ENCODE peak calls at places on chromosomes 13 and 19, in seven cellular contexts. One of them, this sample, is unnamed.

GRCh38 chr13:25887962-25888655 is 163.7 kb downstream of the SHISA2 start:
- DNase-seq in astrocyte: no peak
- DNase-seq in CD4-positive, alpha-beta T cell: no peak
- DNase-seq in naive thymus-derived CD4-positive, alpha-beta T cell: no peak
- DNase-seq in right atrium auricular region: no peak
- DNase-seq in tibial artery: no peak
- DNase-seq in AG04450: no peak
- DNase-seq in this sample: no peak

GRCh38 chr19:28855216-28855615 is 357.7 kb downstream of the UQCRFS1 start:
- DNase-seq in tibial artery: no peak
- DNase-seq in astrocyte: no peak
- DNase-seq in naive thymus-derived CD4-positive, alpha-beta T cell: no peak
- DNase-seq in AG04450: no peak
- DNase-seq in CD4-positive, alpha-beta T cell: no peak
- DNase-seq in right atrium auricular region: no peak
- DNase-seq in this sample: no peak

GRCh38 chr13:38045278-38046048 is 175.9 kb upstream of the TRPC4 start:
- DNase-seq in CD4-positive, alpha-beta T cell: no peak
- DNase-seq in AG04450: no peak
- DNase-seq in naive thymus-derived CD4-positive, alpha-beta T cell: no peak
- DNase-seq in tibial artery: no peak
- DNase-seq in astrocyte: peak; percentile 8
- DNase-seq in right atrium auricular region: no peak
- DNase-seq in this sample: no peak

GRCh38 chr19:18669883-18670282 is 13.6 kb upstream of the CRTC1 start:
- DNase-seq in astrocyte: no peak
- DNase-seq in tibial artery: peak; percentile 66
- DNase-seq in right atrium auricular region: no peak
- DNase-seq in naive thymus-derived CD4-positive, alpha-beta T cell: no peak
- DNase-seq in CD4-positive, alpha-beta T cell: no peak
- DNase-seq in AG04450: no peak
- DNase-seq in this sample: no peak

GRCh38 chr13:30354481-30355404 is 47.4 kb upstream of the KATNAL1 start:
- DNase-seq in AG04450: no peak
- DNase-seq in astrocyte: peak; percentile 38
- DNase-seq in CD4-positive, alpha-beta T cell: no peak
- DNase-seq in right atrium auricular region: no peak
- DNase-seq in tibial artery: no peak
- DNase-seq in naive thymus-derived CD4-positive, alpha-beta T cell: no peak
- DNase-seq in this sample: peak; percentile 18

GRCh38 chr13:52061587-52061986 is 37.1 kb downstream of the UTP14C start:
- DNase-seq in astrocyte: peak; percentile 30
- DNase-seq in right atrium auricular region: no peak
- DNase-seq in AG04450: no peak
- DNase-seq in naive thymus-derived CD4-positive, alpha-beta T cell: no peak
- DNase-seq in CD4-positive, alpha-beta T cell: no peak
- DNase-seq in tibial artery: no peak
- DNase-seq in this sample: no peak

GRCh38 chr19:46412034-46412982 is 1.1 kb downstream of the CCDC8 start:
- DNase-seq in astrocyte: no peak
- DNase-seq in CD4-positive, alpha-beta T cell: no peak
- DNase-seq in naive thymus-derived CD4-positive, alpha-beta T cell: no peak
- DNase-seq in AG04450: no peak
- DNase-seq in tibial artery: no peak
- DNase-seq in right atrium auricular region: no peak
- DNase-seq in this sample: no peak

GRCh38 chr13:39417643-39418042 is 185.3 kb downstream of the LHFPL6 start:
- DNase-seq in astrocyte: peak; percentile 80
- DNase-seq in naive thymus-derived CD4-positive, alpha-beta T cell: no peak
- DNase-seq in right atrium auricular region: no peak
- DNase-seq in AG04450: no peak
- DNase-seq in CD4-positive, alpha-beta T cell: no peak
- DNase-seq in tibial artery: no peak
- DNase-seq in this sample: peak; percentile 3

GRCh38 chr13:112773601-112774447 is 84.0 kb downstream of the ATP11A start:
- DNase-seq in astrocyte: no peak
- DNase-seq in right atrium auricular region: no peak
- DNase-seq in tibial artery: no peak
- DNase-seq in naive thymus-derived CD4-positive, alpha-beta T cell: no peak
- DNase-seq in CD4-positive, alpha-beta T cell: no peak
- DNase-seq in AG04450: no peak
- DNase-seq in this sample: peak; percentile 58

GRCh38 chr13:58191754-58192153 is 560.2 kb downstream of the PCDH17 start:
- DNase-seq in naive thymus-derived CD4-positive, alpha-beta T cell: no peak
- DNase-seq in astrocyte: no peak
- DNase-seq in AG04450: no peak
- DNase-seq in tibial artery: no peak
- DNase-seq in CD4-positive, alpha-beta T cell: no peak
- DNase-seq in right atrium auricular region: no peak
- DNase-seq in this sample: no peak

GRCh38 chr19:51251453-51251790 is 542 bp downstream of the SIGLECL1 start:
- DNase-seq in astrocyte: no peak
- DNase-seq in tibial artery: no peak
- DNase-seq in AG04450: no peak
- DNase-seq in right atrium auricular region: no peak
- DNase-seq in CD4-positive, alpha-beta T cell: no peak
- DNase-seq in naive thymus-derived CD4-positive, alpha-beta T cell: no peak
- DNase-seq in this sample: no peak

GRCh38 chr13:111472559-111473460 is 152.4 kb downstream of the TEX29 start:
- DNase-seq in tibial artery: no peak
- DNase-seq in AG04450: no peak
- DNase-seq in naive thymus-derived CD4-positive, alpha-beta T cell: no peak
- DNase-seq in right atrium auricular region: no peak
- DNase-seq in astrocyte: no peak
- DNase-seq in CD4-positive, alpha-beta T cell: no peak
- DNase-seq in this sample: no peak

GRCh38 chr19:8311461-8312260 is 3.5 kb upstream of the CD320 start:
- DNase-seq in AG04450: no peak
- DNase-seq in right atrium auricular region: no peak
- DNase-seq in CD4-positive, alpha-beta T cell: no peak
- DNase-seq in astrocyte: no peak
- DNase-seq in naive thymus-derived CD4-positive, alpha-beta T cell: no peak
- DNase-seq in tibial artery: peak; percentile 68
- DNase-seq in this sample: no peak

GRCh38 chr13:28805193-28805819 is 14.8 kb upstream of the MTUS2 start:
- DNase-seq in AG04450: no peak
- DNase-seq in tibial artery: no peak
- DNase-seq in astrocyte: no peak
- DNase-seq in CD4-positive, alpha-beta T cell: no peak
- DNase-seq in right atrium auricular region: no peak
- DNase-seq in naive thymus-derived CD4-positive, alpha-beta T cell: no peak
- DNase-seq in this sample: no peak

GRCh38 chr13:33016414-33017409 is at the start of gene KL:
- DNase-seq in AG04450: no peak
- DNase-seq in CD4-positive, alpha-beta T cell: no peak
- DNase-seq in right atrium auricular region: no peak
- DNase-seq in tibial artery: peak; percentile 66
- DNase-seq in astrocyte: no peak
- DNase-seq in naive thymus-derived CD4-positive, alpha-beta T cell: no peak
- DNase-seq in this sample: no peak

GRCh38 chr19:2338751-2339643 is 10.5 kb downstream of the SPPL2B start:
- DNase-seq in tibial artery: no peak
- DNase-seq in astrocyte: no peak
- DNase-seq in AG04450: no peak
- DNase-seq in right atrium auricular region: no peak
- DNase-seq in CD4-positive, alpha-beta T cell: no peak
- DNase-seq in naive thymus-derived CD4-positive, alpha-beta T cell: no peak
- DNase-seq in this sample: no peak

GRCh38 chr19:2336528-2337328 is 8.2 kb downstream of the SPPL2B start:
- DNase-seq in tibial artery: no peak
- DNase-seq in astrocyte: no peak
- DNase-seq in AG04450: no peak
- DNase-seq in naive thymus-derived CD4-positive, alpha-beta T cell: no peak
- DNase-seq in CD4-positive, alpha-beta T cell: no peak
- DNase-seq in right atrium auricular region: no peak
- DNase-seq in this sample: no peak

GRCh38 chr19:2337329-2337707 is 8.8 kb downstream of the SPPL2B start:
- DNase-seq in naive thymus-derived CD4-positive, alpha-beta T cell: no peak
- DNase-seq in right atrium auricular region: no peak
- DNase-seq in tibial artery: no peak
- DNase-seq in AG04450: no peak
- DNase-seq in CD4-positive, alpha-beta T cell: no peak
- DNase-seq in astrocyte: peak; percentile 47
- DNase-seq in this sample: peak; percentile 30

GRCh38 chr19:2339644-2340310 is 11.3 kb downstream of the SPPL2B start:
- DNase-seq in tibial artery: no peak
- DNase-seq in right atrium auricular region: no peak
- DNase-seq in astrocyte: no peak
- DNase-seq in CD4-positive, alpha-beta T cell: no peak
- DNase-seq in AG04450: no peak
- DNase-seq in naive thymus-derived CD4-positive, alpha-beta T cell: no peak
- DNase-seq in this sample: no peak

GRCh38 chr19:2338055-2338615 is 9.7 kb downstream of the SPPL2B start:
- DNase-seq in AG04450: no peak
- DNase-seq in naive thymus-derived CD4-positive, alpha-beta T cell: no peak
- DNase-seq in tibial artery: no peak
- DNase-seq in CD4-positive, alpha-beta T cell: no peak
- DNase-seq in astrocyte: no peak
- DNase-seq in right atrium auricular region: no peak
- DNase-seq in this sample: no peak
- H3K27ac ChIP-seq in AG04450: no peak overlapping the region
- H3K27ac ChIP-seq in naive thymus-derived CD4-positive, alpha-beta T cell: no peak overlapping the region
- H3K27ac ChIP-seq in tibial artery: no peak overlapping the region
- H3K27ac ChIP-seq in CD4-positive, alpha-beta T cell: no peak overlapping the region
- H3K27ac ChIP-seq in astrocyte: no peak overlapping the region
- H3K27ac ChIP-seq in right atrium auricular region: no peak overlapping the region
- H3K27ac ChIP-seq in this sample: no peak overlapping the region

GRCh38 chr19:10891360-10892108 is 20.2 kb downstream of the CARM1 start:
- DNase-seq in CD4-positive, alpha-beta T cell: no peak
- DNase-seq in astrocyte: no peak
- DNase-seq in naive thymus-derived CD4-positive, alpha-beta T cell: no peak
- DNase-seq in tibial artery: no peak
- DNase-seq in right atrium auricular region: no peak
- DNase-seq in AG04450: no peak
- DNase-seq in this sample: no peak
- H3K27ac ChIP-seq in CD4-positive, alpha-beta T cell: no peak overlapping the region
- H3K27ac ChIP-seq in astrocyte: no peak overlapping the region
- H3K27ac ChIP-seq in naive thymus-derived CD4-positive, alpha-beta T cell: no peak overlapping the region
- H3K27ac ChIP-seq in tibial artery: no peak overlapping the region
- H3K27ac ChIP-seq in right atrium auricular region: no peak overlapping the region
- H3K27ac ChIP-seq in AG04450: no peak overlapping the region
- H3K27ac ChIP-seq in this sample: no peak overlapping the region

GRCh38 chr19:35542209-35542608 is 3.2 kb upstream of the TMEM147 start:
- DNase-seq in naive thymus-derived CD4-positive, alpha-beta T cell: no peak
- DNase-seq in right atrium auricular region: no peak
- DNase-seq in AG04450: no peak
- DNase-seq in CD4-positive, alpha-beta T cell: no peak
- DNase-seq in tibial artery: no peak
- DNase-seq in astrocyte: no peak
- DNase-seq in this sample: no peak

GRCh38 chr19:35545855-35546381 is 492 bp downstream of the TMEM147 start:
- DNase-seq in astrocyte: no peak
- DNase-seq in CD4-positive, alpha-beta T cell: peak; percentile 26
- DNase-seq in AG04450: no peak
- DNase-seq in right atrium auricular region: no peak
- DNase-seq in tibial artery: no peak
- DNase-seq in naive thymus-derived CD4-positive, alpha-beta T cell: no peak
- DNase-seq in this sample: no peak

GRCh38 chr19:35545001-35545854 is at the start of gene TMEM147:
- DNase-seq in AG04450: peak; percentile 20
- DNase-seq in astrocyte: peak; percentile 72
- DNase-seq in CD4-positive, alpha-beta T cell: peak; percentile 73
- DNase-seq in tibial artery: peak; percentile 96
- DNase-seq in naive thymus-derived CD4-positive, alpha-beta T cell: peak; percentile 72
- DNase-seq in right atrium auricular region: peak; percentile 92
- DNase-seq in this sample: peak; percentile 84

GRCh38 chr19:35543280-35544109 is 1.9 kb upstream of the TMEM147 start:
- DNase-seq in right atrium auricular region: no peak
- DNase-seq in tibial artery: no peak
- DNase-seq in AG04450: no peak
- DNase-seq in astrocyte: no peak
- DNase-seq in CD4-positive, alpha-beta T cell: no peak
- DNase-seq in naive thymus-derived CD4-positive, alpha-beta T cell: no peak
- DNase-seq in this sample: no peak

DNA sequence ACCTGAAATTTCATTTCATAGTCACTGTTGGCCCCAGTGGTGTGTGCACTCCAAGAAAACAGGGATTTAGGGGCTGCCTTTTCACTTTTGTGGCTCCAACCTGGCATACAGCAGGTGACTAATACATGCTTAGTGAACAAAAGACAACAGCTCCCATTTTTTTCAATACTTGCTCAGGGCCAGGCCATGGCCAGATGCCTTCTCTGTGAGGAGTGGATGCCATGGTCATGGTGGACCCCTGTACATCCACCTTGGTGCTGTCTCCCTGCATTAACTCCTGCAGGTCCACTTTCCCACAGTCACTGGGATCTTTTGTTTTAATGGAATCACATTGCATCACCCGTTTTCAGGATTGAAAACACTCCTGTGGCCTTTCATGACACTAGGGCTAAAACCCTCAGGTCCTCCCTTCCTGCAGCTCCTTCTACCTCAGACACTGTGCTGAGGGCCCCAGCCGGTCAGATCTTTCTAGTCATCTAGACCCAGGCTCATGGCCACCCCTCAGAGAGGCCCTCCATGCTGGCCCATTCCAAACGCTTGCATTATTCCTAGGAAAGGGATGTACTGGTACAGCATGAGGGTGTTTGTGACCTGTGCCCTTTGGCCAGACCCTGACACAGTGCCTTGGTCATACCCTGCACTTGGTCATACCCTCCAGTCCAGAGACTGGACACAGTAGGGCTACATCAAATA is 1.2 kb upstream of the TMEM147 start:
- DNase-seq in AG04450: no peak
- DNase-seq in astrocyte: no peak
- DNase-seq in CD4-positive, alpha-beta T cell: no peak
- DNase-seq in naive thymus-derived CD4-positive, alpha-beta T cell: no peak
- DNase-seq in right atrium auricular region: no peak
- DNase-seq in tibial artery: no peak
- DNase-seq in this sample: no peak
- H3K27ac ChIP-seq in AG04450: no peak overlapping the region
- H3K27ac ChIP-seq in astrocyte: peak overlapping the region; percentile 88
- H3K27ac ChIP-seq in CD4-positive, alpha-beta T cell: peak overlapping the region; percentile 10
- H3K27ac ChIP-seq in naive thymus-derived CD4-positive, alpha-beta T cell: peak overlapping the region; percentile 84
- H3K27ac ChIP-seq in right atrium auricular region: peak overlapping the region; percentile 89
- H3K27ac ChIP-seq in tibial artery: no peak overlapping the region
- H3K27ac ChIP-seq in this sample: no peak overlapping the region

DNA sequence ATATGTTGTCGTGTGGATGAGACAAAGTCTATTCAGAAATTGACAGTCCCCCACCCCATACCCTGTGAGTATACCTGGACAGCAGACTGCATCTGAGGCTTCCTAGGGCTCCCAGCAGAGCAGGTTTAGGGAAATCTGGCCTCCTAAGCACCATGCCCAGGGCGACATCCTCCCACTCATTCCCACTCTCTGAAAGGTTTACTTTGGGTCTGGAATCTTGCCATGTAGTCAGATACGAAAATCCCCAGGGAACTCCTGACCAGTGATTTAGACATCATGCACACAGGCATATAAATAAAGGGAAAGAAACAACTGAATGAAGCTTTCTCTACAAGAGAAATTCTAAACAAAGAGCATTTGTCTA is 717 bp upstream of the NALCN start:
- DNase-seq in CD4-positive, alpha-beta T cell: no peak
- DNase-seq in right atrium auricular region: no peak
- DNase-seq in AG04450: peak; percentile 26
- DNase-seq in astrocyte: peak; percentile 51
- DNase-seq in naive thymus-derived CD4-positive, alpha-beta T cell: no peak
- DNase-seq in tibial artery: no peak
- DNase-seq in this sample: no peak
- H3K27ac ChIP-seq in CD4-positive, alpha-beta T cell: no peak overlapping the region
- H3K27ac ChIP-seq in right atrium auricular region: peak overlapping the region; percentile 83
- H3K27ac ChIP-seq in AG04450: no peak overlapping the region
- H3K27ac ChIP-seq in astrocyte: no peak overlapping the region
- H3K27ac ChIP-seq in naive thymus-derived CD4-positive, alpha-beta T cell: no peak overlapping the region
- H3K27ac ChIP-seq in tibial artery: peak overlapping the region; percentile 93
- H3K27ac ChIP-seq in this sample: peak overlapping the region; percentile 91